ENCODE peak calls at places on chromosomes 11 and 22, in ten cellular contexts. H, R, Q, B, X, J, F, T, V and L are unnamed samples.

GRCh38 chr11:24082860-24083259 is 414.0 kb upstream of the LUZP2 start:
- DNase-seq in F (no peak), T (no peak), X (no peak), H (no peak), V (no peak), R (no peak), B (no peak), Q (no peak), J (no peak), L (no peak)

GRCh38 chr22:22164541-22165272 is 79.9 kb upstream of the VPREB1 start:
- DNase-seq in Q (no peak), J (no peak), T (no peak), R (no peak), B (no peak), V (no peak), H (no peak), X (no peak), F (no peak), L (no peak)

GRCh38 chr11:105609832-105610781 is at the start of gene GRIA4:
- DNase-seq in H (no peak), X (peak), V (peak), T (peak), F (peak), J (no peak), B (peak), Q (peak), R (peak), L (peak)

GRCh38 chr11:20671856-20672546 is 2.6 kb downstream of the NELL1 start:
- DNase-seq in F (no peak), H (no peak), J (no peak), X (no peak), B (no peak), V (no peak), R (no peak), Q (no peak), T (no peak), L (no peak)

GRCh38 chr22:50506611-50507420 is 686 bp downstream of the LMF2 start:
- DNase-seq in J (no peak), V (peak), H (no peak), Q (no peak), T (no peak), X (peak), B (no peak), F (peak), R (peak), L (no peak)

GRCh38 chr22:23251445-23252093 is 71.3 kb downstream of the BCR start:
- DNase-seq in J (no peak), T (no peak), X (no peak), V (peak), B (no peak), F (no peak), Q (no peak), H (no peak), R (no peak), L (no peak)

GRCh38 chr11:48001438-48002021 is 21.2 kb downstream of the PTPRJ start:
- DNase-seq in Q (no peak), X (no peak), V (no peak), J (no peak), R (no peak), T (no peak), H (no peak), F (no peak), B (no peak), L (peak)

GRCh38 chr11:116657842-116658825 is 114.7 kb downstream of the BUD13 start:
- DNase-seq in B (no peak), J (no peak), V (no peak), F (no peak), H (no peak), Q (no peak), X (no peak), R (no peak), T (no peak), L (no peak)

GRCh38 chr22:47884200-47884599 is 1121.8 kb downstream of the TBC1D22A start:
- DNase-seq in V (no peak), R (no peak), T (no peak), Q (no peak), X (no peak), F (no peak), B (no peak), J (no peak), H (no peak), L (no peak)

GRCh38 chr11:117606807-117607206 is 190.2 kb downstream of the DSCAML1 start:
- DNase-seq in Q (no peak), J (no peak), H (no peak), X (no peak), T (no peak), F (no peak), R (no peak), B (no peak), V (no peak), L (no peak)

GRCh38 chr22:41524809-41525449 is 19.3 kb downstream of the POLR3H start:
- DNase-seq in V (no peak), B (peak), X (peak), H (no peak), F (no peak), T (no peak), J (no peak), Q (peak), R (no peak), L (no peak)

GRCh38 chr22:46085831-46086576 is 64.3 kb upstream of the PPARA start:
- DNase-seq in R (peak), Q (no peak), V (peak), T (peak), H (peak), J (no peak), F (peak), X (peak), B (peak), L (no peak)

GRCh38 chr11:129846508-129847335 is 31.1 kb downstream of the TMEM45B start:
- DNase-seq in J (no peak), H (no peak), F (no peak), Q (no peak), B (no peak), X (no peak), R (no peak), V (no peak), T (no peak), L (peak)

GRCh38 chr22:22604326-22605073 is 39.9 kb upstream of the GGTLC2 start:
- DNase-seq in X (no peak), J (no peak), T (no peak), H (no peak), R (no peak), F (no peak), V (no peak), Q (no peak), B (no peak), L (no peak)

GRCh38 chr22:46673677-46674236 is 53.6 kb downstream of the GRAMD4 start:
- DNase-seq in F (no peak), R (no peak), H (no peak), X (no peak), B (no peak), J (no peak), V (no peak), Q (no peak), T (no peak), L (no peak)

GRCh38 chr11:88338223-88338661 is 706 bp upstream of the CTSC start:
- DNase-seq in X (peak), R (peak), Q (peak), V (peak), J (no peak), B (peak), F (peak), H (peak), T (peak), L (peak)

GRCh38 chr11:81255905-81256304 is 1477.8 kb downstream of the FAM181B start:
- DNase-seq in F (no peak), V (no peak), R (no peak), T (no peak), B (no peak), H (no peak), Q (no peak), X (no peak), J (no peak), L (no peak)

GRCh38 chr22:26461188-26461810 is 22.3 kb downstream of the HPS4 start:
- DNase-seq in H (peak), R (no peak), T (no peak), J (peak), Q (peak), V (peak), X (peak), B (peak), F (peak), L (no peak)

GRCh38 chr11:1233351-1234053 is 10.6 kb downstream of the MUC5B start:
- DNase-seq in J (no peak), T (peak), Q (no peak), H (no peak), F (peak), B (peak), R (peak), X (peak), V (peak), L (no peak)

GRCh38 chr22:19785461-19786263 is 25.1 kb downstream of the TBX1 start:
- DNase-seq in Q (no peak), F (peak), V (no peak), H (no peak), R (no peak), X (peak), B (no peak), T (no peak), J (no peak), L (no peak)

GRCh38 chr11:13503393-13503792 is 7.6 kb upstream of the PTH start:
- DNase-seq in F (no peak), T (no peak), X (no peak), B (no peak), V (no peak), J (no peak), R (no peak), Q (no peak), H (no peak), L (no peak)

GRCh38 chr11:6328321-6328720 is 8.0 kb upstream of the CAVIN3 start:
- DNase-seq in T (no peak), B (no peak), R (no peak), Q (no peak), H (no peak), J (no peak), F (no peak), V (no peak), X (no peak), L (no peak)

GRCh38 chr11:36292311-36292722 is 3.1 kb upstream of the COMMD9 start:
- DNase-seq in H (no peak), Q (no peak), X (no peak), R (no peak), T (no peak), F (no peak), J (no peak), V (no peak), B (no peak), L (no peak)

GRCh38 chr11:506950-507726 is at the start of gene RNH1:
- DNase-seq in B (peak), F (peak), Q (peak), V (peak), T (peak), R (peak), J (peak), H (peak), X (peak), L (peak)

GRCh38 chr22:49243965-49244364 is 583.7 kb downstream of the BRD1 start:
- DNase-seq in T (peak), R (no peak), B (peak), F (no peak), Q (no peak), J (no peak), V (no peak), H (no peak), X (no peak), L (no peak)

GRCh38 chr11:106304274-106304673 is 226.8 kb downstream of the AASDHPPT start:
- DNase-seq in B (no peak), R (no peak), T (no peak), X (no peak), J (no peak), F (no peak), Q (no peak), H (no peak), V (no peak), L (peak)

GRCh38 chr22:29202231-29203192 is 3.2 kb upstream of the EMID1 start:
- DNase-seq in B (no peak), Q (no peak), F (peak), X (peak), V (peak), T (no peak), R (no peak), H (peak), J (no peak), L (no peak)

GRCh38 chr22:20508815-20509271 is 1.4 kb downstream of the MED15 start:
- DNase-seq in J (no peak), Q (no peak), B (no peak), F (no peak), H (no peak), X (no peak), R (no peak), T (no peak), V (no peak), L (no peak)

GRCh38 chr11:94183251-94183885 is 54.7 kb downstream of the PANX1 start:
- DNase-seq in F (no peak), V (no peak), Q (no peak), H (no peak), R (no peak), X (no peak), T (no peak), B (no peak), J (no peak), L (no peak)

GRCh38 chr22:50519151-50519550 is 6.2 kb downstream of the SCO2 start:
- DNase-seq in B (no peak), Q (no peak), T (no peak), R (no peak), H (no peak), X (no peak), V (no peak), F (no peak), J (no peak), L (no peak)

GRCh38 chr22:20130319-20130718 is 1.3 kb upstream of the ZDHHC8 start:
- DNase-seq in J (no peak), F (no peak), T (no peak), X (no peak), B (no peak), R (no peak), H (no peak), Q (no peak), V (peak), L (no peak)

GRCh38 chr22:44520695-44521094 is 22.7 kb upstream of the RTL6 start:
- DNase-seq in J (no peak), B (peak), X (no peak), H (no peak), V (no peak), T (no peak), F (no peak), R (no peak), Q (no peak), L (no peak)

GRCh38 chr11:36258730-36259360 is 30.4 kb downstream of the COMMD9 start:
- DNase-seq in B (peak), V (peak), F (peak), H (peak), J (peak), X (peak), R (peak), T (peak), Q (peak), L (peak)

GRCh38 chr11:110962907-110963306 is 250.7 kb upstream of the ARHGAP20 start:
- DNase-seq in Q (no peak), J (no peak), X (no peak), V (no peak), R (no peak), H (no peak), B (no peak), F (no peak), T (no peak), L (peak)

GRCh38 chr22:47194476-47195155 is 432.2 kb downstream of the TBC1D22A start:
- DNase-seq in Q (peak), J (no peak), B (no peak), R (peak), F (no peak), X (no peak), H (no peak), T (peak), V (no peak), L (no peak)

GRCh38 chr11:34647131-34647530 is 26.2 kb downstream of the EHF start:
- DNase-seq in B (no peak), F (no peak), J (no peak), X (no peak), T (no peak), H (no peak), V (no peak), Q (no peak), R (no peak), L (no peak)

DNA sequence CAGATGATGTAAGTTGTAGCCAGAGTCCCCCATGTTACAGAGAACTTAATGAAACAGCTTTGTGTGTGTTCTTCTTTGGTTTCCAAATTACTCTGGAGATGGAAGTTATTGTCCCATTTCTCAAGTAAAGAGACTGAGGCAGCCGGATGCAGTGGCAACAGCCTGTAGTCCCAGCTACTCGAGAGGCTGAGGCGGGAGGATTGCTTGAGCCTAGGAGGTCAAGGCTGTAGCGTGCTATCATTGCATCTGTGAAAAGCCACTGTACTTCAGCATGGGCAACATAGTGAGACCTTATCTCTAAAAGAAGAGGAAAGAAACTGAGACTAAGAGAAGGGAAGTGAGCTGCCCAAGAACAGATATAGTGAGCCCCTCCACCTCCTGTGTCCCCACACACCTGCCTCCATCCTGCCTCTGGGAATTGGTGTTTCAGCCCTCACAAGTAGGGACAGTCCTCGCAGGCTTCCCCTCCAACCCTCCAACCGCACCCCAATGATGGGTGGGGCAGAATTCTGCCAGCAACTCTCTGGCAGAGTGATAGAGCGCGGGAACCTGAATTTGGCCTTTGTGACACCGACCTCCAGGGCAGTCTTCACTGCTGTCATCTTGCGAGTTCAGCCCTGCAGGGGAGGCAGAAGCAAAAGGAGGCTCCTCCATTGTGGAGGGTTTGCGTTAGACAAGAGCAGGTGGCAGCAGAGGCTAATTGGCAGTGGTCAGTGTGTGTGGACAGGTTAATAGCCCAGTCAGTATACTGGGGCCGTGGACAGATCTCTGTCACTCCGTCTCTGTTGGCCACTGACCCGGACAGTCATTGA is 1.6 kb downstream of the PDXP start:
- DNase-seq in H (no peak), R (no peak), X (no peak), T (no peak), B (no peak), V (no peak), J (no peak), Q (no peak), F (no peak), L (no peak)
- H3K27ac ChIP-seq in H (peak), R (peak), X (no peak), T (no peak), B (no peak), V (peak), J (no peak), Q (no peak), F (no peak), L (no peak)

GRCh38 chr11:2891901-2892214 is 6.3 kb upstream of the CDKN1C start:
- DNase-seq in X (peak), B (peak), J (no peak), T (peak), R (no peak), F (peak), H (peak), V (peak), Q (peak), L (no peak)
- H3K4me3 ChIP-seq in X (no peak), B (peak), J (no peak), T (peak), R (no peak), F (no peak), H (peak), V (no peak), Q (peak), L (peak)

DNA sequence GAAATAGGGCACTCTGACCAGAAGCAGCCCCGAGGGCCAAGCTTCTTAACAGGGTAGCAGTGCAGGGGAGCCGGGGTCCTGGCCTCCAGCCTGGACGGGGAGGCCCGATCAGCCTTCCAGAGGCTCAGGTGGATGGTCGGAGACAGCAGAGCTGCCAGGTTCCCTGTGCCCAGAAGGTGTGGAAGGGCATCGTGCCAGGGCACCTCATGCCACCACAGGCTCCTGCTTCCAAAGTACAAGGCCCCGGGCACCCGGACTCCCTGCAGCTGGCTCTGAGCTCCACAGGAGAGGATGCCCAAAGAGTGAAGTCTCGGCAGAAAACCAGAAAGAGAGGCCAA is 14.3 kb downstream of the EHD1 start:
- DNase-seq in X (no peak), V (peak), F (no peak), J (no peak), Q (no peak), B (no peak), R (no peak), H (no peak), T (no peak), L (no peak)
- H3K27ac ChIP-seq in X (peak), V (peak), F (peak), J (peak), Q (peak), B (peak), R (peak), H (peak), T (peak), L (peak)

GRCh38 chr11:7484645-7485044 is 661 bp upstream of the OLFML1 start:
- DNase-seq in V (no peak), F (no peak), T (no peak), B (no peak), H (no peak), J (no peak), Q (no peak), R (no peak), X (no peak), L (no peak)

GRCh38 chr11:7487360-7487759 is 2.1 kb downstream of the OLFML1 start:
- DNase-seq in B (no peak), Q (no peak), V (no peak), T (no peak), J (no peak), R (no peak), X (no peak), F (no peak), H (no peak), L (no peak)

GRCh38 chr11:7485136-7485853 is at the start of gene OLFML1:
- DNase-seq in J (no peak), F (peak), B (no peak), V (peak), T (no peak), H (peak), X (no peak), Q (no peak), R (no peak), L (no peak)

GRCh38 chr11:7486731-7487130 is 1.4 kb downstream of the OLFML1 start:
- DNase-seq in H (peak), R (no peak), Q (no peak), X (no peak), T (no peak), J (no peak), B (no peak), V (no peak), F (peak), L (no peak)

DNA sequence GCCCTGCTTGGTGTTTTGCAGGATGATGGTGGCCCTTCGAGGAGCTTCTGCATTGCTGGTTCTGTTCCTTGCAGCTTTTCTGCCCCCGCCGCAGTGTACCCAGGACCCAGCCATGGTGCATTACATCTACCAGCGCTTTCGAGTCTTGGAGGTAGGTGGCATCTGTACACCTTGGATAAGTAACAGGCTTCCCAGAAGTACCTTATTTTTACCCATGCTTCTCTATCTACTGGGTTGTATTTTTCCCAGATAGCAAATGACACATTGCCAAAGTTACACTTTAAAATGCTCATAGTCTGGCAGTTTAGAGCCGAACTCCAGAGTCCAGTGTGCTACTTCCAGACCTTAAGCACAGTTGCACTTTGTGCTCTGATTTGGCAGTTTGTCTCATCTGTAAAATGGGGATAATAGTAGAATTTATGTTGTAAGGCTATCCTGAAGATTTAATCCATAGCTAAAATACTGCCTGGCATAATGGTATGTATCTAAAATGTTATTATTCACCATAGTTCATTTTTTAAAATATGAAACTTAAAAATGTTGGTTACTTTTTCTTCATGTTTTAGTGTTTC is 634 bp downstream of the OLFML1 start:
- DNase-seq in B (no peak), F (no peak), J (no peak), T (no peak), X (no peak), R (no peak), H (no peak), Q (no peak), V (no peak), L (no peak)
- H3K4me3 ChIP-seq in B (peak), F (peak), J (no peak), T (peak), X (peak), R (peak), H (peak), Q (peak), V (no peak), L (no peak)